ENCODE peak calls at places on chromosomes 16 and 17, in four cellular contexts. One of them, this sample, is unnamed.
A peak's percentile ranks its signal among the peaks of the same experiment; 100 is the strongest.

GRCh38 chr16:75238853-75239371 is 12.5 kb downstream of the BCAR1 start:
- DNase-seq in IMR-90: no peak
- DNase-seq in activated naive CD8-positive, alpha-beta T cell treated with anti-CD3 and anti-CD28 coated beads for 36 hours: no peak
- DNase-seq in activated CD8-positive, alpha-beta T cell treated with anti-CD3 and anti-CD28 coated beads for 36 hours: no peak
- DNase-seq in this sample: no peak

GRCh38 chr17:58344047-58344790 is 7.8 kb downstream of the SUPT4H1 start:
- DNase-seq in activated CD8-positive, alpha-beta T cell treated with anti-CD3 and anti-CD28 coated beads for 36 hours: peak; percentile 98
- DNase-seq in activated naive CD8-positive, alpha-beta T cell treated with anti-CD3 and anti-CD28 coated beads for 36 hours: peak; percentile 93
- DNase-seq in IMR-90: no peak
- DNase-seq in this sample: peak; percentile 98

GRCh38 chr17:49817993-49818392 is 29.5 kb downstream of the KAT7 start:
- DNase-seq in activated CD8-positive, alpha-beta T cell treated with anti-CD3 and anti-CD28 coated beads for 36 hours: peak; percentile 71
- DNase-seq in activated naive CD8-positive, alpha-beta T cell treated with anti-CD3 and anti-CD28 coated beads for 36 hours: peak; percentile 40
- DNase-seq in IMR-90: no peak
- DNase-seq in this sample: no peak

GRCh38 chr17:7281953-7282751 is 634 bp downstream of the SLC2A4 start:
- DNase-seq in activated CD8-positive, alpha-beta T cell treated with anti-CD3 and anti-CD28 coated beads for 36 hours: no peak
- DNase-seq in activated naive CD8-positive, alpha-beta T cell treated with anti-CD3 and anti-CD28 coated beads for 36 hours: no peak
- DNase-seq in IMR-90: no peak
- DNase-seq in this sample: no peak

GRCh38 chr17:68482576-68483001 is 25.3 kb upstream of the WIPI1 start:
- DNase-seq in IMR-90: no peak
- DNase-seq in activated naive CD8-positive, alpha-beta T cell treated with anti-CD3 and anti-CD28 coated beads for 36 hours: no peak
- DNase-seq in activated CD8-positive, alpha-beta T cell treated with anti-CD3 and anti-CD28 coated beads for 36 hours: no peak
- DNase-seq in this sample: no peak

GRCh38 chr17:29444589-29444988 is 54.4 kb downstream of the TAOK1 start:
- DNase-seq in activated CD8-positive, alpha-beta T cell treated with anti-CD3 and anti-CD28 coated beads for 36 hours: no peak
- DNase-seq in activated naive CD8-positive, alpha-beta T cell treated with anti-CD3 and anti-CD28 coated beads for 36 hours: no peak
- DNase-seq in IMR-90: peak; percentile 75
- DNase-seq in this sample: no peak

GRCh38 chr16:27228621-27229501 is 25.5 kb downstream of the KDM8 start:
- DNase-seq in activated CD8-positive, alpha-beta T cell treated with anti-CD3 and anti-CD28 coated beads for 36 hours: no peak
- DNase-seq in activated naive CD8-positive, alpha-beta T cell treated with anti-CD3 and anti-CD28 coated beads for 36 hours: no peak
- DNase-seq in IMR-90: no peak
- DNase-seq in this sample: peak; percentile 92

GRCh38 chr16:55943257-55943656 is 68.1 kb upstream of the CES5A start:
- DNase-seq in IMR-90: no peak
- DNase-seq in activated naive CD8-positive, alpha-beta T cell treated with anti-CD3 and anti-CD28 coated beads for 36 hours: no peak
- DNase-seq in activated CD8-positive, alpha-beta T cell treated with anti-CD3 and anti-CD28 coated beads for 36 hours: no peak
- DNase-seq in this sample: peak; percentile 54

GRCh38 chr16:23464196-23464595 is 11.2 kb upstream of the COG7 start:
- DNase-seq in activated CD8-positive, alpha-beta T cell treated with anti-CD3 and anti-CD28 coated beads for 36 hours: no peak
- DNase-seq in activated naive CD8-positive, alpha-beta T cell treated with anti-CD3 and anti-CD28 coated beads for 36 hours: no peak
- DNase-seq in IMR-90: no peak
- DNase-seq in this sample: no peak

GRCh38 chr17:12789976-12790805 is 893 bp downstream of the ARHGAP44 start:
- DNase-seq in IMR-90: no peak
- DNase-seq in activated naive CD8-positive, alpha-beta T cell treated with anti-CD3 and anti-CD28 coated beads for 36 hours: no peak
- DNase-seq in activated CD8-positive, alpha-beta T cell treated with anti-CD3 and anti-CD28 coated beads for 36 hours: no peak
- DNase-seq in this sample: no peak

This sample was measured in NB4.